ENCODE peak calls at places on chromosome 19, in seven cellular contexts. One of them, this sample, is unnamed.

GRCh38 chr19:16457195-16457953 is 14.4 kb downstream of the EPS15L1 start:
- DNase-seq in thoracic aorta: no peak
- DNase-seq in left lung: peak
- DNase-seq in fibroblast of lung: peak
- DNase-seq in GM12878: no peak
- DNase-seq in A549: no peak
- DNase-seq in ascending aorta: peak
- DNase-seq in this sample: no peak

GRCh38 chr19:10544242-10544752 is 593 bp downstream of the ATG4D start:
- DNase-seq in thoracic aorta: no peak
- DNase-seq in left lung: peak
- DNase-seq in fibroblast of lung: no peak
- DNase-seq in GM12878: no peak
- DNase-seq in A549: no peak
- DNase-seq in ascending aorta: no peak
- DNase-seq in this sample: no peak

GRCh38 chr19:21604351-21604926 is 99.0 kb downstream of the ZNF429 start:
- DNase-seq in thoracic aorta: no peak
- DNase-seq in left lung: no peak
- DNase-seq in fibroblast of lung: peak
- DNase-seq in GM12878: no peak
- DNase-seq in A549: no peak
- DNase-seq in ascending aorta: no peak
- DNase-seq in this sample: no peak

GRCh38 chr19:7355151-7355845 is 6.6 kb downstream of the ARHGEF18 start:
- DNase-seq in thoracic aorta: no peak
- DNase-seq in left lung: no peak
- DNase-seq in fibroblast of lung: peak
- DNase-seq in GM12878: no peak
- DNase-seq in A549: no peak
- DNase-seq in ascending aorta: no peak
- DNase-seq in this sample: no peak

GRCh38 chr19:17680235-17680722 is 7.9 kb downstream of the UNC13A start:
- DNase-seq in thoracic aorta: peak
- DNase-seq in left lung: peak
- DNase-seq in fibroblast of lung: peak
- DNase-seq in GM12878: peak
- DNase-seq in A549: peak
- DNase-seq in ascending aorta: peak
- DNase-seq in this sample: no peak

GRCh38 chr19:17001603-17002183 is 24.9 kb downstream of the CPAMD8 start:
- DNase-seq in thoracic aorta: no peak
- DNase-seq in left lung: no peak
- DNase-seq in fibroblast of lung: no peak
- DNase-seq in GM12878: no peak
- DNase-seq in A549: no peak
- DNase-seq in ascending aorta: no peak
- DNase-seq in this sample: no peak

GRCh38 chr19:8158411-8159074 is 9.2 kb upstream of the FBN3 start:
- DNase-seq in thoracic aorta: peak
- DNase-seq in left lung: no peak
- DNase-seq in fibroblast of lung: peak
- DNase-seq in GM12878: peak
- DNase-seq in A549: peak
- DNase-seq in ascending aorta: no peak
- DNase-seq in this sample: peak

GRCh38 chr19:27822336-27822735 is 1390.6 kb downstream of the UQCRFS1 start:
- DNase-seq in thoracic aorta: no peak
- DNase-seq in left lung: no peak
- DNase-seq in fibroblast of lung: peak
- DNase-seq in GM12878: no peak
- DNase-seq in A549: no peak
- DNase-seq in ascending aorta: no peak
- DNase-seq in this sample: no peak

GRCh38 chr19:52219611-52220010 is 29.8 kb downstream of the PPP2R1A start:
- DNase-seq in thoracic aorta: no peak
- DNase-seq in left lung: no peak
- DNase-seq in fibroblast of lung: no peak
- DNase-seq in GM12878: no peak
- DNase-seq in A549: no peak
- DNase-seq in ascending aorta: peak
- DNase-seq in this sample: no peak

GRCh38 chr19:49814010-49814409 is 918 bp upstream of the FUZ start:
- DNase-seq in thoracic aorta: no peak
- DNase-seq in left lung: no peak
- DNase-seq in fibroblast of lung: no peak
- DNase-seq in GM12878: no peak
- DNase-seq in A549: no peak
- DNase-seq in ascending aorta: no peak
- DNase-seq in this sample: no peak

GRCh38 chr19:50551713-50552187 is 16.5 kb downstream of the LRRC4B start:
- DNase-seq in thoracic aorta: no peak
- DNase-seq in left lung: no peak
- DNase-seq in fibroblast of lung: no peak
- DNase-seq in GM12878: no peak
- DNase-seq in A549: no peak
- DNase-seq in ascending aorta: no peak
- DNase-seq in this sample: no peak

GRCh38 chr19:5263615-5264014 is 77.0 kb downstream of the PTPRS start:
- DNase-seq in thoracic aorta: no peak
- DNase-seq in left lung: peak
- DNase-seq in fibroblast of lung: no peak
- DNase-seq in GM12878: no peak
- DNase-seq in A549: no peak
- DNase-seq in ascending aorta: no peak
- DNase-seq in this sample: no peak

GRCh38 chr19:45999653-46000121 is 4.4 kb downstream of the CCDC61 start:
- DNase-seq in thoracic aorta: no peak
- DNase-seq in left lung: peak
- DNase-seq in fibroblast of lung: peak
- DNase-seq in GM12878: no peak
- DNase-seq in A549: peak
- DNase-seq in ascending aorta: no peak
- DNase-seq in this sample: no peak

GRCh38 chr19:48635966-48636858 is 967 bp downstream of the DBP start:
- DNase-seq in thoracic aorta: no peak
- DNase-seq in left lung: no peak
- DNase-seq in fibroblast of lung: no peak
- DNase-seq in GM12878: no peak
- DNase-seq in A549: no peak
- DNase-seq in ascending aorta: peak
- DNase-seq in this sample: no peak

GRCh38 chr19:38093587-38093986 is 130.4 kb downstream of the DPF1 start:
- DNase-seq in thoracic aorta: no peak
- DNase-seq in left lung: no peak
- DNase-seq in fibroblast of lung: no peak
- DNase-seq in GM12878: no peak
- DNase-seq in A549: no peak
- DNase-seq in ascending aorta: no peak
- DNase-seq in this sample: no peak

GRCh38 chr19:15825753-15826152 is 10.3 kb upstream of the OR10H1 start:
- DNase-seq in thoracic aorta: no peak
- DNase-seq in left lung: no peak
- DNase-seq in fibroblast of lung: no peak
- DNase-seq in GM12878: no peak
- DNase-seq in A549: no peak
- DNase-seq in ascending aorta: no peak
- DNase-seq in this sample: no peak

GRCh38 chr19:17248011-17248776 is 2.5 kb upstream of the NR2F6 start:
- DNase-seq in thoracic aorta: no peak
- DNase-seq in left lung: no peak
- DNase-seq in fibroblast of lung: no peak
- DNase-seq in GM12878: no peak
- DNase-seq in A549: no peak
- DNase-seq in ascending aorta: no peak
- DNase-seq in this sample: no peak

GRCh38 chr19:3606174-3606689 is 443 bp downstream of the TBXA2R start:
- DNase-seq in thoracic aorta: no peak
- DNase-seq in left lung: peak
- DNase-seq in fibroblast of lung: no peak
- DNase-seq in GM12878: no peak
- DNase-seq in A549: no peak
- DNase-seq in ascending aorta: no peak
- DNase-seq in this sample: no peak

GRCh38 chr19:10226376-10227214 is 4.5 kb downstream of the S1PR2 start:
- DNase-seq in thoracic aorta: no peak
- DNase-seq in left lung: no peak
- DNase-seq in fibroblast of lung: peak
- DNase-seq in GM12878: no peak
- DNase-seq in A549: no peak
- DNase-seq in ascending aorta: peak
- DNase-seq in this sample: peak

DNA sequence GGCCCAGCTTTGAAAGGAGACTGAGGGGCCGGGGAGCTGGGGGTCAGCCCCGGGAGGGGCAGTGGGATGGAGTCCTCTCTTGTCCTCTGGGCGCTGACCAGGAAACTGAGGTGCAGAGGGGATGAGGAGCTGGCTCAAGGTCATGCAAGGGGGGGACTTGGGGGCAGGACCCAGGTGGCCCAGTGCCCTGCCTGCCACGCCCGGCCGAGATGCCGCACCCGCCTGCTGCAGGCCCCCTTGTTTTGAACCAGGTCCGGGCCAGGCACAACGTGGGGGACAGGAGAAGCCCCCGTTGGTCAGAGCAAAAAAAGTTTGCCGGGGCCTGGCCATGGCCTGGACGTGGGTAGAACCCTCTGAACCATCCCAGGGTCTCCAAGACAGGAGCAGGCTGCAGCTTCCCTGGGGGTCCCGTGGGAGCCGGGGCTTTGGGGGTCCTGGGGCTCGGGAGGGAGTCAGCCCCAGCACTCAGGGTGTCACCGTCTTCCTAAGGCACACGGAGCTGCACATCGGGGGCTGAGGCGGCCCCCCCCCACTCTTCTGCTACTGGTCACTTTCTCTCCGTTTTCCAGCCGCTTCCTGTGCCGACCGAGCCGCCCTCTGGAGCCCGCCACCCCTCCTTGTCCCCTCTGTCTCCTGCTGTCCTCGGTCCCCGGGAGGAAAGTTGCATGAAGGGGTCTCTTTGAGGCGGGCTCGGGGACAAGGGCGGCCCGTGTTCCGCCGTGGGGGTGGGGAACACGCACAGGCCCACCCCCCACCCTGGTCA is 1.4 kb downstream of the EFNA2 start:
- DNase-seq in thoracic aorta: no peak
- DNase-seq in left lung: no peak
- DNase-seq in fibroblast of lung: no peak
- DNase-seq in GM12878: no peak
- DNase-seq in A549: no peak
- DNase-seq in ascending aorta: no peak
- DNase-seq in this sample: no peak
- H3K4me3 ChIP-seq in thoracic aorta: no peak
- H3K4me3 ChIP-seq in left lung: no peak
- H3K4me3 ChIP-seq in fibroblast of lung: no peak
- H3K4me3 ChIP-seq in GM12878: no peak
- H3K4me3 ChIP-seq in A549: peak
- H3K4me3 ChIP-seq in ascending aorta: no peak
- H3K4me3 ChIP-seq in this sample: no peak

GRCh38 chr19:42241279-42241678 is 1.1 kb downstream of the GSK3A start:
- DNase-seq in thoracic aorta: no peak
- DNase-seq in left lung: no peak
- DNase-seq in fibroblast of lung: no peak
- DNase-seq in GM12878: no peak
- DNase-seq in A549: no peak
- DNase-seq in ascending aorta: no peak
- DNase-seq in this sample: no peak

GRCh38 chr19:42244452-42245220 is 2.2 kb upstream of the GSK3A start:
- DNase-seq in thoracic aorta: peak
- DNase-seq in left lung: peak
- DNase-seq in fibroblast of lung: peak
- DNase-seq in GM12878: peak
- DNase-seq in A549: peak
- DNase-seq in ascending aorta: peak
- DNase-seq in this sample: peak

GRCh38 chr19:42242512-42243409 is at the start of gene GSK3A:
- DNase-seq in thoracic aorta: peak
- DNase-seq in left lung: peak
- DNase-seq in fibroblast of lung: peak
- DNase-seq in GM12878: peak
- DNase-seq in A549: peak
- DNase-seq in ascending aorta: peak
- DNase-seq in this sample: peak

GRCh38 chr19:42239544-42240220 is 2.7 kb downstream of the GSK3A start:
- DNase-seq in thoracic aorta: no peak
- DNase-seq in left lung: no peak
- DNase-seq in fibroblast of lung: no peak
- DNase-seq in GM12878: no peak
- DNase-seq in A549: no peak
- DNase-seq in ascending aorta: no peak
- DNase-seq in this sample: no peak

GRCh38 chr19:42242071-42242511 is 311 bp downstream of the GSK3A start:
- DNase-seq in thoracic aorta: no peak
- DNase-seq in left lung: no peak
- DNase-seq in fibroblast of lung: no peak
- DNase-seq in GM12878: no peak
- DNase-seq in A549: no peak
- DNase-seq in ascending aorta: no peak
- DNase-seq in this sample: no peak
- TF ChIP-seq CTCF in thoracic aorta: no peak
- TF ChIP-seq CTCF in left lung: no peak
- TF ChIP-seq CTCF in fibroblast of lung: no peak
- TF ChIP-seq CTCF in GM12878: no peak
- TF ChIP-seq CTCF in A549: no peak
- TF ChIP-seq CTCF in ascending aorta: peak
- TF ChIP-seq CTCF in this sample: no peak

GRCh38 chr19:53982056-53982455 is 9.4 kb upstream of the CACNG6 start:
- DNase-seq in thoracic aorta: no peak
- DNase-seq in left lung: no peak
- DNase-seq in fibroblast of lung: peak
- DNase-seq in GM12878: no peak
- DNase-seq in A549: no peak
- DNase-seq in ascending aorta: no peak
- DNase-seq in this sample: no peak
- H3K4me3 ChIP-seq in thoracic aorta: peak
- H3K4me3 ChIP-seq in left lung: peak
- H3K4me3 ChIP-seq in fibroblast of lung: no peak
- H3K4me3 ChIP-seq in GM12878: no peak
- H3K4me3 ChIP-seq in A549: peak
- H3K4me3 ChIP-seq in ascending aorta: peak
- H3K4me3 ChIP-seq in this sample: no peak

GRCh38 chr19:2548966-2549365 is 73.0 kb downstream of the GADD45B start:
- DNase-seq in thoracic aorta: no peak
- DNase-seq in left lung: peak
- DNase-seq in fibroblast of lung: no peak
- DNase-seq in GM12878: no peak
- DNase-seq in A549: no peak
- DNase-seq in ascending aorta: no peak
- DNase-seq in this sample: no peak

GRCh38 chr19:2551172-2551863 is 75.4 kb downstream of the GADD45B start:
- DNase-seq in thoracic aorta: no peak
- DNase-seq in left lung: peak
- DNase-seq in fibroblast of lung: no peak
- DNase-seq in GM12878: no peak
- DNase-seq in A549: no peak
- DNase-seq in ascending aorta: no peak
- DNase-seq in this sample: no peak

GRCh38 chr19:2551864-2552185 is 75.9 kb downstream of the GADD45B start:
- DNase-seq in thoracic aorta: no peak
- DNase-seq in left lung: peak
- DNase-seq in fibroblast of lung: no peak
- DNase-seq in GM12878: no peak
- DNase-seq in A549: no peak
- DNase-seq in ascending aorta: no peak
- DNase-seq in this sample: no peak

GRCh38 chr19:2549701-2550191 is 73.8 kb downstream of the GADD45B start:
- DNase-seq in thoracic aorta: no peak
- DNase-seq in left lung: peak
- DNase-seq in fibroblast of lung: peak
- DNase-seq in GM12878: no peak
- DNase-seq in A549: no peak
- DNase-seq in ascending aorta: peak
- DNase-seq in this sample: no peak

GRCh38 chr19:2550431-2551171 is 74.7 kb downstream of the GADD45B start:
- DNase-seq in thoracic aorta: no peak
- DNase-seq in left lung: peak
- DNase-seq in fibroblast of lung: no peak
- DNase-seq in GM12878: no peak
- DNase-seq in A549: no peak
- DNase-seq in ascending aorta: no peak
- DNase-seq in this sample: no peak
- TF ChIP-seq CTCF in thoracic aorta: no peak
- TF ChIP-seq CTCF in left lung: no peak
- TF ChIP-seq CTCF in fibroblast of lung: peak
- TF ChIP-seq CTCF in GM12878: no peak
- TF ChIP-seq CTCF in A549: no peak
- TF ChIP-seq CTCF in ascending aorta: no peak
- TF ChIP-seq CTCF in this sample: no peak